ENCODE peak calls at places on chromosome 3, in ten cellular contexts. R is mesothelial cell of epicardium, K is AG04450, G is stomach, X is bronchial epithelial cell, P is cardiac muscle cell, Z is A549, E is progenitor cell of endocrine pancreas, D is H9, C is heart right ventricle. A is an unnamed sample.

GRCh38 chr3:125231895-125232294 is 19.3 kb upstream of the SLC12A8 start:
- DNase-seq in D (no peak), X (peak), C (no peak), Z (no peak), G (no peak), K (peak), E (no peak), R (no peak), P (no peak), A (peak)

GRCh38 chr3:78368576-78369345 is 1328.9 kb downstream of the ROBO2 start:
- DNase-seq in D (no peak), Z (no peak), G (no peak), C (no peak), K (no peak), E (no peak), P (no peak), R (no peak), X (peak), A (no peak)

GRCh38 chr3:16332904-16333426 is 68.0 kb downstream of the OXNAD1 start:
- DNase-seq in E (no peak), X (no peak), G (no peak), Z (no peak), D (no peak), R (no peak), P (peak), K (no peak), C (no peak), A (peak)

GRCh38 chr3:60366491-60366890 is 884.8 kb downstream of the FHIT start:
- DNase-seq in Z (no peak), D (no peak), R (no peak), E (no peak), K (no peak), G (no peak), X (no peak), P (no peak), C (no peak), A (no peak)

GRCh38 chr3:53328750-53329149 is 18.6 kb downstream of the DCP1A start:
- DNase-seq in P (peak), R (no peak), K (peak), D (no peak), E (no peak), Z (no peak), G (no peak), C (no peak), X (no peak), A (no peak)

GRCh38 chr3:149657796-149658443 is at the start of gene WWTR1:
- DNase-seq in X (peak), G (peak), P (peak), D (peak), K (peak), R (peak), E (peak), C (peak), Z (peak), A (peak)

GRCh38 chr3:111246967-111247760 is 175.5 kb downstream of the NECTIN3 start:
- DNase-seq in R (no peak), P (no peak), E (no peak), D (no peak), G (no peak), C (no peak), Z (peak), X (peak), K (peak), A (peak)

GRCh38 chr3:156859578-156859977 is 33.4 kb downstream of the LEKR1 start:
- DNase-seq in D (no peak), Z (no peak), R (no peak), X (no peak), G (no peak), E (no peak), C (no peak), K (no peak), P (no peak), A (no peak)

GRCh38 chr3:176041812-176042211 is 1155.5 kb downstream of the TBL1XR1 start:
- DNase-seq in D (no peak), K (peak), C (no peak), Z (no peak), E (no peak), R (no peak), X (no peak), G (no peak), P (no peak), A (peak)

GRCh38 chr3:88321696-88322095 is 171.9 kb downstream of the C3orf38 start:
- DNase-seq in C (no peak), Z (no peak), R (no peak), D (no peak), G (no peak), X (no peak), K (no peak), P (no peak), E (no peak), A (peak)

GRCh38 chr3:176872771-176873209 is 324.5 kb downstream of the TBL1XR1 start:
- DNase-seq in R (no peak), X (peak), K (peak), E (no peak), Z (peak), P (peak), G (peak), C (no peak), D (peak), A (peak)

GRCh38 chr3:185822221-185822956 is 2.5 kb downstream of the IGF2BP2 start:
- DNase-seq in P (no peak), R (no peak), D (no peak), Z (no peak), C (no peak), K (no peak), X (peak), G (no peak), E (no peak), A (peak)

GRCh38 chr3:12192173-12192572 is 33.5 kb upstream of the TIMP4 start:
- DNase-seq in C (no peak), X (no peak), R (no peak), E (no peak), P (no peak), D (no peak), G (no peak), K (no peak), Z (no peak), A (no peak)

GRCh38 chr3:6528951-6529350 is 332.0 kb upstream of the GRM7 start:
- DNase-seq in G (no peak), R (no peak), P (no peak), D (no peak), X (peak), K (no peak), Z (no peak), C (no peak), E (no peak), A (no peak)

GRCh38 chr3:8909160-8909559 is 54.1 kb downstream of the RAD18 start:
- DNase-seq in X (no peak), R (no peak), D (no peak), K (no peak), G (no peak), E (no peak), P (no peak), Z (no peak), C (no peak), A (no peak)

GRCh38 chr3:7423995-7424394 is 563.1 kb downstream of the GRM7 start:
- DNase-seq in Z (no peak), G (no peak), X (no peak), E (no peak), K (no peak), R (no peak), C (no peak), P (no peak), D (peak), A (no peak)

GRCh38 chr3:194961149-194961548 is 275.5 kb downstream of the FAM43A start:
- DNase-seq in X (no peak), G (peak), E (no peak), P (no peak), Z (no peak), K (no peak), D (no peak), R (no peak), C (no peak), A (no peak)

GRCh38 chr3:31157893-31158620 is 263.6 kb upstream of the GADL1 start:
- DNase-seq in Z (no peak), P (peak), E (no peak), C (no peak), K (no peak), G (no peak), D (no peak), R (no peak), X (peak), A (no peak)

GRCh38 chr3:185332026-185332735 is 30.8 kb upstream of the MAP3K13 start:
- DNase-seq in Z (peak), K (peak), E (no peak), C (no peak), P (no peak), G (no peak), D (no peak), R (no peak), X (peak), A (peak)

GRCh38 chr3:81443948-81444347 is 317.5 kb downstream of the GBE1 start:
- DNase-seq in Z (peak), X (peak), E (no peak), C (no peak), P (no peak), R (no peak), G (no peak), K (no peak), D (no peak), A (peak)

GRCh38 chr3:150756491-150757059 is 6.4 kb downstream of the SIAH2 start:
- DNase-seq in G (no peak), K (no peak), D (no peak), X (no peak), R (no peak), Z (no peak), C (no peak), P (no peak), E (no peak), A (no peak)

GRCh38 chr3:32076566-32076965 is 29.9 kb upstream of the GPD1L start:
- DNase-seq in X (no peak), C (no peak), G (no peak), E (no peak), R (no peak), P (no peak), K (no peak), Z (no peak), D (no peak), A (peak)

GRCh38 chr3:29183346-29184087 is 97.4 kb upstream of the RBMS3 start:
- DNase-seq in K (no peak), P (no peak), C (no peak), G (no peak), R (no peak), D (no peak), X (peak), E (no peak), Z (no peak), A (peak)

GRCh38 chr3:30855390-30855789 is 39.1 kb downstream of the GADL1 start:
- DNase-seq in R (no peak), C (no peak), P (no peak), X (no peak), E (no peak), D (no peak), G (no peak), K (no peak), Z (no peak), A (peak)

GRCh38 chr3:53715815-53716483 is 130.3 kb downstream of the CHDH start:
- DNase-seq in P (no peak), C (no peak), X (peak), E (no peak), R (no peak), D (no peak), K (no peak), G (peak), Z (no peak), A (no peak)

GRCh38 chr3:54670269-54671000 is 257.4 kb downstream of the LRTM1 start:
- DNase-seq in X (no peak), D (peak), Z (no peak), E (no peak), K (no peak), R (no peak), G (no peak), P (no peak), C (no peak), A (no peak)

GRCh38 chr3:62665627-62666433 is 209.4 kb downstream of the CADPS start:
- DNase-seq in R (peak), X (peak), D (peak), C (peak), P (peak), G (peak), E (peak), Z (peak), K (no peak), A (peak)
- TF ChIP-seq CTCF in R (peak), X (peak), D (peak), C (peak), P (peak), G (peak), E (peak), Z (peak), K (peak), A (peak)

GRCh38 chr3:191707817-191708216 is 246.9 kb downstream of the PYDC2 start:
- DNase-seq in X (no peak), K (no peak), C (no peak), Z (no peak), E (no peak), P (no peak), D (no peak), R (no peak), G (no peak), A (no peak)

GRCh38 chr3:191699546-191699945 is 238.6 kb downstream of the PYDC2 start:
- DNase-seq in Z (no peak), D (no peak), C (no peak), E (no peak), R (no peak), P (no peak), X (no peak), K (no peak), G (no peak), A (no peak)

GRCh38 chr3:191696356-191696755 is 235.4 kb downstream of the PYDC2 start:
- DNase-seq in P (no peak), G (no peak), X (no peak), R (no peak), C (no peak), Z (no peak), E (no peak), K (no peak), D (no peak), A (no peak)

DNA sequence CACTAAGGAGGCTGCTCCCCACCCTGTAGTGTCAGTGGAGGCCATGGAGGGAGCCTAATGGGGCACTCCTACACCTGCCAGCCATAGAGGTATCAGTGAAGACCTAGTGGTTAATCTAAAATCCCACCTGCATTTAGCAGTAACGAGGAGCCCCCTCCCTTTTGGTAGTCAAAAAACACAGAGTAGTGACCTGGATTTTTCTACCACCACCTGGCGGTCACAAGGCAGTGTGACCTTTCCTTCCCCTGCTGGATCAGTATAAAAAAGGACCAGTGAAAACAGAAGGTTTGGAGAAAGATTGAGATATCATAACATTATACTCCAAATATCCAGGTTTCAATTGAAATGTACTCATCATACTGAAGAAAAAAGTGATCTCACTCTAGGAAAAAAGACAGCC is 241.2 kb downstream of the PYDC2 start:
- DNase-seq in D (no peak), E (no peak), K (no peak), C (no peak), X (no peak), Z (no peak), P (no peak), G (no peak), R (no peak), A (no peak)
- TF ChIP-seq CTCF in D (peak), E (no peak), K (no peak), C (no peak), X (no peak), Z (no peak), P (no peak), G (no peak), R (no peak), A (no peak)

GRCh38 chr3:69739204-69740102 is at the start of gene MITF:
- DNase-seq in X (peak), C (peak), R (peak), G (peak), E (peak), Z (peak), D (peak), K (peak), P (peak), A (peak)
- TF ChIP-seq CTCF in X (no peak), C (no peak), R (no peak), G (no peak), E (no peak), Z (no peak), D (no peak), K (no peak), P (no peak), A (no peak)

DNA sequence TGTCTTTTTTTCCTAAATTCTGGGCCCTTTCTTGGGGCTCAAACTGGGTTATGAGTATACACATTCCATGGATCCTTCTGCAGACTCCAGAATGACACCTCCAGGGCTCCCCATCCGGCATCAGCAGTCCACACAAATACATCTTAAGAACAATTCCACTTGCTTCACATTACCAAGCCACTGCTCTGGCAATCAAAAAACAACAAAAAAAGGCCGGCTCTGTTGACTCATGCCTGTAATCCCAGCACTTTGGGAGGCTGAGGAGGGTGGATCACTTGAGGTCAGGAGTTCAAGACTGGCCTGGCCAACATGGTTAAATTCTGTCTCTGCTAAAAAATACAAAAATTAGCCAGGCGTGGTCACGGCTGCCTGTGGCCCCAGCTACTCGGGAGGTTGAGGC is 49.9 kb upstream of the LPP start:
- DNase-seq in R (no peak), D (no peak), K (no peak), X (no peak), P (no peak), Z (no peak), G (no peak), E (no peak), C (no peak), A (peak)
- TF ChIP-seq CTCF in R (no peak), D (no peak), K (no peak), X (no peak), P (no peak), Z (no peak), G (no peak), E (no peak), C (no peak), A (no peak)

GRCh38 chr3:22901684-22902083 is 301.4 kb upstream of the UBE2E2 start:
- DNase-seq in K (no peak), P (no peak), R (no peak), D (no peak), G (no peak), X (no peak), Z (no peak), E (no peak), C (no peak), A (no peak)
- TF ChIP-seq CTCF in K (no peak), P (no peak), R (peak), D (peak), G (no peak), X (no peak), Z (no peak), E (no peak), C (no peak), A (no peak)

DNA sequence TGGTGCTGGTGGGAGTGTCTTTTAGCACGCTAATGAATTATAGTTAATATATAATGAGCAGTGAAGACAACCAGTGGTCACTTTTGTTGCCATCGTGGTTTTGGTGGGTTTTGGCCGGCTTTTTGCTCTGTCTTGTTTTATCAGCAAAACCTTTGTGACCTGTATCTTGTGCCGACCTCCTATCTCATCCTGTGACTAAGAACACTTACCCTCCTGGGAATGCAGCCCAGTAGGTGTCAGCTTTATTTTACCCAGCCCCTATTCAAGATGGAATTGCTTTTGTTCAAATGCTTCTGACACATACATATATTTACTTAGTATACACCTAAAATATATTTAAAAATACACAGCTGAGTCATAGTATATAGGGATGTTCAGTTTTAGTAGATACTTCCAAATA is 770.3 kb downstream of the PDCD6IP start:
- DNase-seq in D (no peak), Z (no peak), R (no peak), E (no peak), K (no peak), G (no peak), C (no peak), X (peak), P (no peak), A (no peak)
- TF ChIP-seq CTCF in D (no peak), Z (no peak), R (no peak), E (no peak), K (no peak), G (no peak), C (no peak), X (no peak), P (no peak), A (no peak)

GRCh38 chr3:61371123-61371522 is 119.9 kb upstream of the FHIT start:
- DNase-seq in P (peak), K (no peak), Z (peak), G (no peak), D (no peak), R (no peak), C (no peak), X (peak), E (no peak), A (no peak)
- TF ChIP-seq CTCF in P (peak), K (peak), Z (peak), G (no peak), D (peak), R (peak), C (peak), X (no peak), E (peak), A (peak)

DNA sequence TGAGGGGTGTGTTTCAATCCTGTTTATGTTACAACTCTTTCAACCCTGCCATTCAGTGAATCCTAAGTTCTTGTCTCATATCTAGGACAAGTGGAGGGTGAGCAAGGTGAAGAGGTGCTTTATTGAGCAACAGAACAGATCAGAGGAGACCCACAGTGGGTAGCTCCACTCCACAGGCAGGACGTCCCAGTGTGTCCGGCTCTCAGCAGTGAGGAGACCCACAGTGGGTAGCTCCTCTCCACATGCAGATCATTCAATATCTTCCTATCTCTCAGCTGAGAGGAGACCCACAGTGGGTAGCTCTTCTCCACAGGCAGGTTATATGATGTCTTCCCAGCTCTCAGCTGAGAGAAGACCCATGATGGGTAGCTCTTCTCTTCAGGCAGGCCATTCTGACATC is 556.7 kb downstream of the SI start:
- DNase-seq in R (no peak), K (no peak), P (no peak), G (no peak), E (no peak), C (no peak), D (no peak), X (no peak), Z (no peak), A (no peak)
- TF ChIP-seq CTCF in R (no peak), K (no peak), P (no peak), G (no peak), E (no peak), C (no peak), D (no peak), X (no peak), Z (no peak), A (no peak)

DNA sequence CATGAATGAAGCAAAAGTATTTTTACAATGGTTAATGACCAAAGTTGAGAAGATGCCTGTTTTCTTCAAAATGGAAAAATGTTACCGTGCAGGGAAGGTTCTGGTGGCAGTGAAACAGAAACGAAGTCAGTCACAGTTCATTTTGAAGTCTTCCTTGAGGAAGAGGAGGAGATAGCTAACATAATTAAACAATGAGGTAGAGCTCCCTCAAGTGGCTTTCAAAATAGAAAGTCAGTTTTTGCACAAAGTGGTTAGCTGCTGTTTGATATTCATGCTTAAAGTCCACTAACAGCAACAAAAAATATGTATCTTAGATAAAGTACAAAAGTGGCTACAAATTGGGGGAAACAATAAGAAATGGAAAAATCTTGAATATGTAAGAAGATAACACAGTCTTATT is 87.3 kb downstream of the TFG start:
- DNase-seq in D (no peak), K (no peak), P (peak), G (no peak), Z (peak), X (peak), R (no peak), C (no peak), E (no peak), A (peak)
- TF ChIP-seq CTCF in D (peak), K (peak), P (peak), G (no peak), Z (peak), X (peak), R (no peak), C (no peak), E (peak), A (peak)